ENCODE peak calls at places on chromosomes 3 and 15, in four cellular contexts. One of them, this sample, is unnamed.

GRCh38 chr3:192817053-192817452 is 89.7 kb upstream of the FGF12 start:
- DNase-seq in NCI-H460: no peak
- DNase-seq in fibroblast of lung: peak; percentile 81
- DNase-seq in amygdala: no peak
- DNase-seq in this sample: no peak

GRCh38 chr15:57495554-57496235 is 96.0 kb upstream of the MYZAP start:
- DNase-seq in fibroblast of lung: peak; percentile 53
- DNase-seq in NCI-H460: no peak
- DNase-seq in amygdala: no peak
- DNase-seq in this sample: no peak

GRCh38 chr3:30273304-30274072 is 332.9 kb upstream of the TGFBR2 start:
- DNase-seq in fibroblast of lung: peak; percentile 81
- DNase-seq in NCI-H460: no peak
- DNase-seq in amygdala: no peak
- DNase-seq in this sample: no peak

GRCh38 chr3:134931045-134931775 is 136.2 kb downstream of the EPHB1 start:
- DNase-seq in amygdala: no peak
- DNase-seq in NCI-H460: no peak
- DNase-seq in fibroblast of lung: no peak
- DNase-seq in this sample: no peak

GRCh38 chr15:64905119-64905831 is 6.4 kb upstream of the ANKDD1A start:
- DNase-seq in amygdala: peak; percentile 42
- DNase-seq in NCI-H460: peak; percentile 55
- DNase-seq in fibroblast of lung: peak; percentile 68
- DNase-seq in this sample: no peak

GRCh38 chr3:59773970-59774369 is 724.1 kb upstream of the CFAP20DC start:
- DNase-seq in fibroblast of lung: no peak
- DNase-seq in NCI-H460: no peak
- DNase-seq in amygdala: no peak
- DNase-seq in this sample: no peak

GRCh38 chr3:122925756-122926155 is 101.8 kb downstream of the SEMA5B start:
- DNase-seq in fibroblast of lung: no peak
- DNase-seq in NCI-H460: no peak
- DNase-seq in amygdala: no peak
- DNase-seq in this sample: no peak

GRCh38 chr15:101017935-101018849 is 99.0 kb downstream of the LRRK1 start:
- DNase-seq in fibroblast of lung: no peak
- DNase-seq in NCI-H460: no peak
- DNase-seq in amygdala: no peak
- DNase-seq in this sample: no peak

GRCh38 chr15:84975871-84976351 is 5.7 kb upstream of the PDE8A start:
- DNase-seq in fibroblast of lung: no peak
- DNase-seq in amygdala: no peak
- DNase-seq in NCI-H460: no peak
- DNase-seq in this sample: no peak

GRCh38 chr3:129346690-129347440 is 68.2 kb downstream of the HMCES start:
- DNase-seq in amygdala: no peak
- DNase-seq in fibroblast of lung: no peak
- DNase-seq in NCI-H460: no peak
- DNase-seq in this sample: no peak

GRCh38 chr3:18757476-18757875 is 332.3 kb upstream of the SATB1 start:
- DNase-seq in NCI-H460: no peak
- DNase-seq in fibroblast of lung: no peak
- DNase-seq in amygdala: no peak
- DNase-seq in this sample: no peak